ENCODE peak calls at places on chromosome 16, in six cellular contexts. One of them, this sample, is unnamed.

GRCh38 chr16:69443809-69444611 is 19.6 kb downstream of the CYB5B start:
- DNase-seq in breast epithelium: no peak
- DNase-seq in GM13977: no peak
- DNase-seq in naive thymus-derived CD4-positive, alpha-beta T cell: peak
- DNase-seq in T-cell: peak
- DNase-seq in stimulated activated CD4-positive, alpha-beta T cell treated with anti-CD3 and anti-CD28 coated beads, Interleukin-1b, Interleukin-23, amount 100 ng/mL, for 1 hour: no peak
- DNase-seq in this sample: no peak

GRCh38 chr16:65598626-65599025 is 476.8 kb upstream of the CDH11 start:
- DNase-seq in breast epithelium: no peak
- DNase-seq in GM13977: no peak
- DNase-seq in naive thymus-derived CD4-positive, alpha-beta T cell: no peak
- DNase-seq in T-cell: no peak
- DNase-seq in stimulated activated CD4-positive, alpha-beta T cell treated with anti-CD3 and anti-CD28 coated beads, Interleukin-1b, Interleukin-23, amount 100 ng/mL, for 1 hour: no peak
- DNase-seq in this sample: no peak

GRCh38 chr16:4351880-4352279 is 759 bp upstream of the PAM16 start:
- DNase-seq in breast epithelium: no peak
- DNase-seq in GM13977: no peak
- DNase-seq in naive thymus-derived CD4-positive, alpha-beta T cell: no peak
- DNase-seq in T-cell: no peak
- DNase-seq in stimulated activated CD4-positive, alpha-beta T cell treated with anti-CD3 and anti-CD28 coated beads, Interleukin-1b, Interleukin-23, amount 100 ng/mL, for 1 hour: no peak
- DNase-seq in this sample: no peak

GRCh38 chr16:86818701-86819522 is 240.6 kb downstream of the FOXL1 start:
- DNase-seq in breast epithelium: no peak
- DNase-seq in GM13977: no peak
- DNase-seq in naive thymus-derived CD4-positive, alpha-beta T cell: no peak
- DNase-seq in T-cell: no peak
- DNase-seq in stimulated activated CD4-positive, alpha-beta T cell treated with anti-CD3 and anti-CD28 coated beads, Interleukin-1b, Interleukin-23, amount 100 ng/mL, for 1 hour: no peak
- DNase-seq in this sample: no peak

GRCh38 chr16:67246945-67247697 is at the start of gene FHOD1:
- DNase-seq in breast epithelium: peak
- DNase-seq in GM13977: peak
- DNase-seq in naive thymus-derived CD4-positive, alpha-beta T cell: peak
- DNase-seq in T-cell: peak
- DNase-seq in stimulated activated CD4-positive, alpha-beta T cell treated with anti-CD3 and anti-CD28 coated beads, Interleukin-1b, Interleukin-23, amount 100 ng/mL, for 1 hour: peak
- DNase-seq in this sample: peak

GRCh38 chr16:48498761-48499600 is 111.0 kb downstream of the N4BP1 start:
- DNase-seq in breast epithelium: peak
- DNase-seq in GM13977: no peak
- DNase-seq in naive thymus-derived CD4-positive, alpha-beta T cell: no peak
- DNase-seq in T-cell: no peak
- DNase-seq in stimulated activated CD4-positive, alpha-beta T cell treated with anti-CD3 and anti-CD28 coated beads, Interleukin-1b, Interleukin-23, amount 100 ng/mL, for 1 hour: no peak
- DNase-seq in this sample: no peak

GRCh38 chr16:85569615-85570212 is 43.4 kb upstream of the GSE1 start:
- DNase-seq in breast epithelium: peak
- DNase-seq in GM13977: peak
- DNase-seq in naive thymus-derived CD4-positive, alpha-beta T cell: no peak
- DNase-seq in T-cell: peak
- DNase-seq in stimulated activated CD4-positive, alpha-beta T cell treated with anti-CD3 and anti-CD28 coated beads, Interleukin-1b, Interleukin-23, amount 100 ng/mL, for 1 hour: no peak
- DNase-seq in this sample: no peak

GRCh38 chr16:85474808-85475207 is 138.3 kb upstream of the GSE1 start:
- DNase-seq in breast epithelium: no peak
- DNase-seq in GM13977: no peak
- DNase-seq in naive thymus-derived CD4-positive, alpha-beta T cell: no peak
- DNase-seq in T-cell: no peak
- DNase-seq in stimulated activated CD4-positive, alpha-beta T cell treated with anti-CD3 and anti-CD28 coated beads, Interleukin-1b, Interleukin-23, amount 100 ng/mL, for 1 hour: no peak
- DNase-seq in this sample: no peak

GRCh38 chr16:86994651-86995171 is 322.5 kb downstream of the C16orf95 start:
- DNase-seq in breast epithelium: no peak
- DNase-seq in GM13977: no peak
- DNase-seq in naive thymus-derived CD4-positive, alpha-beta T cell: no peak
- DNase-seq in T-cell: no peak
- DNase-seq in stimulated activated CD4-positive, alpha-beta T cell treated with anti-CD3 and anti-CD28 coated beads, Interleukin-1b, Interleukin-23, amount 100 ng/mL, for 1 hour: no peak
- DNase-seq in this sample: no peak

GRCh38 chr16:85082553-85083050 is 29.7 kb downstream of the CIBAR2 start:
- DNase-seq in breast epithelium: no peak
- DNase-seq in GM13977: no peak
- DNase-seq in naive thymus-derived CD4-positive, alpha-beta T cell: no peak
- DNase-seq in T-cell: no peak
- DNase-seq in stimulated activated CD4-positive, alpha-beta T cell treated with anti-CD3 and anti-CD28 coated beads, Interleukin-1b, Interleukin-23, amount 100 ng/mL, for 1 hour: no peak
- DNase-seq in this sample: no peak

GRCh38 chr16:66539628-66540469 is 10.1 kb downstream of the TK2 start:
- DNase-seq in breast epithelium: no peak
- DNase-seq in GM13977: no peak
- DNase-seq in naive thymus-derived CD4-positive, alpha-beta T cell: no peak
- DNase-seq in T-cell: no peak
- DNase-seq in stimulated activated CD4-positive, alpha-beta T cell treated with anti-CD3 and anti-CD28 coated beads, Interleukin-1b, Interleukin-23, amount 100 ng/mL, for 1 hour: no peak
- DNase-seq in this sample: no peak

This sample was measured in NCI-H1048.